ENCODE peak calls at places on chromosomes 12 and 14, in nine cellular contexts. One of them, this sample, is unnamed. For H3K36me3, the result is how much of the 10 kb centered on the place peaks cover.

GRCh38 chr12:131714759-131715158 is 3.9 kb downstream of the SFSWAP start:
- DNase-seq in right atrium auricular region: peak
- DNase-seq in fibroblast of lung: no peak
- DNase-seq in CD8-positive, alpha-beta memory T cell: no peak
- DNase-seq in CD8-positive, alpha-beta T cell: no peak
- DNase-seq in cardiac muscle cell: no peak
- DNase-seq in uterus: no peak
- DNase-seq in SJSA1: no peak
- DNase-seq in tibial artery: no peak
- DNase-seq in this sample: no peak

GRCh38 chr14:29906256-29906885 is 21.3 kb downstream of the PRKD1 start:
- DNase-seq in right atrium auricular region: no peak
- DNase-seq in fibroblast of lung: peak
- DNase-seq in CD8-positive, alpha-beta memory T cell: no peak
- DNase-seq in CD8-positive, alpha-beta T cell: no peak
- DNase-seq in cardiac muscle cell: no peak
- DNase-seq in uterus: no peak
- DNase-seq in SJSA1: no peak
- DNase-seq in tibial artery: no peak
- DNase-seq in this sample: no peak

GRCh38 chr12:27936196-27936595 is 36.3 kb downstream of the PTHLH start:
- DNase-seq in right atrium auricular region: no peak
- DNase-seq in fibroblast of lung: peak
- DNase-seq in CD8-positive, alpha-beta memory T cell: no peak
- DNase-seq in CD8-positive, alpha-beta T cell: no peak
- DNase-seq in cardiac muscle cell: no peak
- DNase-seq in uterus: no peak
- DNase-seq in SJSA1: no peak
- DNase-seq in tibial artery: no peak
- DNase-seq in this sample: no peak

GRCh38 chr12:32264995-32265394 is 134.4 kb upstream of the FGD4 start:
- DNase-seq in right atrium auricular region: no peak
- DNase-seq in fibroblast of lung: peak
- DNase-seq in CD8-positive, alpha-beta memory T cell: no peak
- DNase-seq in CD8-positive, alpha-beta T cell: no peak
- DNase-seq in cardiac muscle cell: no peak
- DNase-seq in uterus: peak
- DNase-seq in SJSA1: no peak
- DNase-seq in tibial artery: no peak
- DNase-seq in this sample: no peak

GRCh38 chr14:91983571-91983970 is 36.1 kb upstream of the FBLN5 start:
- DNase-seq in right atrium auricular region: no peak
- DNase-seq in fibroblast of lung: no peak
- DNase-seq in CD8-positive, alpha-beta memory T cell: no peak
- DNase-seq in CD8-positive, alpha-beta T cell: no peak
- DNase-seq in cardiac muscle cell: no peak
- DNase-seq in uterus: no peak
- DNase-seq in SJSA1: no peak
- DNase-seq in tibial artery: no peak
- DNase-seq in this sample: no peak

GRCh38 chr12:119868992-119869391 is 8.1 kb downstream of the CIT start:
- DNase-seq in right atrium auricular region: no peak
- DNase-seq in fibroblast of lung: peak
- DNase-seq in CD8-positive, alpha-beta memory T cell: no peak
- DNase-seq in CD8-positive, alpha-beta T cell: no peak
- DNase-seq in cardiac muscle cell: no peak
- DNase-seq in uterus: no peak
- DNase-seq in SJSA1: no peak
- DNase-seq in tibial artery: no peak
- DNase-seq in this sample: no peak

GRCh38 chr12:21169878-21170472 is 39.0 kb downstream of the SLCO1B1 start:
- DNase-seq in right atrium auricular region: no peak
- DNase-seq in fibroblast of lung: peak
- DNase-seq in CD8-positive, alpha-beta memory T cell: no peak
- DNase-seq in CD8-positive, alpha-beta T cell: no peak
- DNase-seq in cardiac muscle cell: peak
- DNase-seq in uterus: no peak
- DNase-seq in SJSA1: peak
- DNase-seq in tibial artery: no peak
- DNase-seq in this sample: no peak

GRCh38 chr12:103783744-103784664 is 57.0 kb downstream of the NT5DC3 start:
- DNase-seq in right atrium auricular region: no peak
- DNase-seq in fibroblast of lung: no peak
- DNase-seq in CD8-positive, alpha-beta memory T cell: no peak
- DNase-seq in CD8-positive, alpha-beta T cell: no peak
- DNase-seq in cardiac muscle cell: no peak
- DNase-seq in uterus: no peak
- DNase-seq in SJSA1: no peak
- DNase-seq in tibial artery: no peak
- DNase-seq in this sample: no peak

GRCh38 chr12:111769599-111769998 is 2.9 kb downstream of the ALDH2 start:
- DNase-seq in right atrium auricular region: no peak
- DNase-seq in fibroblast of lung: no peak
- DNase-seq in CD8-positive, alpha-beta memory T cell: no peak
- DNase-seq in CD8-positive, alpha-beta T cell: no peak
- DNase-seq in cardiac muscle cell: no peak
- DNase-seq in uterus: no peak
- DNase-seq in SJSA1: no peak
- DNase-seq in tibial artery: no peak
- DNase-seq in this sample: no peak

GRCh38 chr14:102020058-102020971 is 55.9 kb downstream of the DYNC1H1 start:
- DNase-seq in right atrium auricular region: no peak
- DNase-seq in fibroblast of lung: peak
- DNase-seq in CD8-positive, alpha-beta memory T cell: peak
- DNase-seq in CD8-positive, alpha-beta T cell: peak
- DNase-seq in cardiac muscle cell: no peak
- DNase-seq in uterus: no peak
- DNase-seq in SJSA1: no peak
- DNase-seq in tibial artery: no peak
- DNase-seq in this sample: no peak

GRCh38 chr12:109714141-109714912 is 702 bp downstream of the FAM222A start:
- DNase-seq in right atrium auricular region: no peak
- DNase-seq in fibroblast of lung: peak
- DNase-seq in CD8-positive, alpha-beta memory T cell: peak
- DNase-seq in CD8-positive, alpha-beta T cell: peak
- DNase-seq in cardiac muscle cell: peak
- DNase-seq in uterus: peak
- DNase-seq in SJSA1: peak
- DNase-seq in tibial artery: peak
- DNase-seq in this sample: peak

GRCh38 chr12:90974286-90974685 is 19.3 kb upstream of the CCER1 start:
- DNase-seq in right atrium auricular region: no peak
- DNase-seq in fibroblast of lung: no peak
- DNase-seq in CD8-positive, alpha-beta memory T cell: no peak
- DNase-seq in CD8-positive, alpha-beta T cell: no peak
- DNase-seq in cardiac muscle cell: no peak
- DNase-seq in uterus: no peak
- DNase-seq in SJSA1: no peak
- DNase-seq in tibial artery: no peak
- DNase-seq in this sample: no peak

GRCh38 chr12:124520258-124520657 is 47.2 kb downstream of the NCOR2 start:
- DNase-seq in right atrium auricular region: peak
- DNase-seq in fibroblast of lung: no peak
- DNase-seq in CD8-positive, alpha-beta memory T cell: no peak
- DNase-seq in CD8-positive, alpha-beta T cell: no peak
- DNase-seq in cardiac muscle cell: no peak
- DNase-seq in uterus: no peak
- DNase-seq in SJSA1: no peak
- DNase-seq in tibial artery: peak
- DNase-seq in this sample: peak

GRCh38 chr12:31518680-31519227 is 72.2 kb downstream of the DENND5B start:
- DNase-seq in right atrium auricular region: no peak
- DNase-seq in fibroblast of lung: peak
- DNase-seq in CD8-positive, alpha-beta memory T cell: no peak
- DNase-seq in CD8-positive, alpha-beta T cell: no peak
- DNase-seq in cardiac muscle cell: peak
- DNase-seq in uterus: peak
- DNase-seq in SJSA1: peak
- DNase-seq in tibial artery: no peak
- DNase-seq in this sample: no peak

GRCh38 chr12:62379723-62380045 is 86.9 kb upstream of the MON2 start:
- DNase-seq in right atrium auricular region: no peak
- DNase-seq in fibroblast of lung: no peak
- DNase-seq in CD8-positive, alpha-beta memory T cell: no peak
- DNase-seq in CD8-positive, alpha-beta T cell: no peak
- DNase-seq in cardiac muscle cell: no peak
- DNase-seq in uterus: no peak
- DNase-seq in SJSA1: no peak
- DNase-seq in tibial artery: no peak
- DNase-seq in this sample: no peak

GRCh38 chr14:64158608-64159007 is 135.6 kb downstream of the ESR2 start:
- DNase-seq in right atrium auricular region: no peak
- DNase-seq in fibroblast of lung: no peak
- DNase-seq in CD8-positive, alpha-beta memory T cell: no peak
- DNase-seq in CD8-positive, alpha-beta T cell: no peak
- DNase-seq in cardiac muscle cell: no peak
- DNase-seq in uterus: no peak
- DNase-seq in SJSA1: no peak
- DNase-seq in tibial artery: no peak
- DNase-seq in this sample: no peak
- H3K36me3 ChIP-seq in right atrium auricular region: under half
- H3K36me3 ChIP-seq in fibroblast of lung: under half
- H3K36me3 ChIP-seq in CD8-positive, alpha-beta memory T cell: under half
- H3K36me3 ChIP-seq in CD8-positive, alpha-beta T cell: under half
- H3K36me3 ChIP-seq in cardiac muscle cell: under half
- H3K36me3 ChIP-seq in uterus: under half
- H3K36me3 ChIP-seq in SJSA1: under half
- H3K36me3 ChIP-seq in tibial artery: under half
- H3K36me3 ChIP-seq in this sample: under half

DNA sequence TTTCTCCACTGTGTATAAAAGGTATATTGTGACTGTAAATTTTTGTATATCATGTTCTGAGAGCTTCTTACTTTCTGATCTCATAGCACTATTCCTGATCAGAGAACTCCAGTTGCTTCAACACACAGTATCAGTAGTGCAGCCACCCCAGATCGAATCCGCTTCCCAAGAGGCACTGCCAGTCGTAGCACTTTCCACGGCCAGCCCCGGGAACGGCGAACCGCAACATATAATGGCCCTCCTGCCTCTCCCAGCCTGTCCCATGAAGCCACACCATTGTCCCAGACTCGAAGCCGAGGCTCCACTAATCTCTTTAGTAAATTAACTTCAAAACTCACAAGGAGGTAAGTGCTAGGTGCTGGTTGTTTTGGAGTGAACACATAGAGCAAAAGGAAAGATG is 30.9 kb downstream of the CKB start:
- DNase-seq in right atrium auricular region: peak
- DNase-seq in fibroblast of lung: no peak
- DNase-seq in CD8-positive, alpha-beta memory T cell: no peak
- DNase-seq in CD8-positive, alpha-beta T cell: no peak
- DNase-seq in cardiac muscle cell: no peak
- DNase-seq in uterus: no peak
- DNase-seq in SJSA1: no peak
- DNase-seq in tibial artery: no peak
- DNase-seq in this sample: no peak
- H3K36me3 ChIP-seq in right atrium auricular region: half or more
- H3K36me3 ChIP-seq in fibroblast of lung: under half
- H3K36me3 ChIP-seq in CD8-positive, alpha-beta memory T cell: under half
- H3K36me3 ChIP-seq in CD8-positive, alpha-beta T cell: under half
- H3K36me3 ChIP-seq in cardiac muscle cell: under half
- H3K36me3 ChIP-seq in uterus: under half
- H3K36me3 ChIP-seq in SJSA1: half or more
- H3K36me3 ChIP-seq in tibial artery: under half
- H3K36me3 ChIP-seq in this sample: half or more

DNA sequence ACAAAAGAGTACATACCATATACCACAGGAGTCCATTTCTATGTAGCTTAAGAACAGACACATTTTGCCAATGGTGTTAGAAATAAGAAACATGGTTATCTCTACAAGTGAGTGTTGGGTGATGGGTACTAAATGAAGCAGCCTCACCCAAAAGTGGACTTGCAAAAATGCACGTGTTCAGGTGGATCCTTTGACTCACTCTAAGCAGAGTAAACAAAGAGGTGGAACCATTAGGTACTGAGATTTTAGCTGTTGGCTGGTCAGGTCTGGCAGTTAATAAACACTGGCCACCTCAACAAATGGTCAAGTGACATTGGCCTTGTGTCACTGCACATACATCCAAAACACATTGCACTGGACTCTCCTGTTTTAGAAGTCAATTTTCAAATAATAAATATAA is 27.6 kb downstream of the EVL start:
- DNase-seq in right atrium auricular region: no peak
- DNase-seq in fibroblast of lung: no peak
- DNase-seq in CD8-positive, alpha-beta memory T cell: no peak
- DNase-seq in CD8-positive, alpha-beta T cell: no peak
- DNase-seq in cardiac muscle cell: no peak
- DNase-seq in uterus: no peak
- DNase-seq in SJSA1: no peak
- DNase-seq in tibial artery: no peak
- DNase-seq in this sample: no peak
- H3K36me3 ChIP-seq in right atrium auricular region: under half
- H3K36me3 ChIP-seq in fibroblast of lung: under half
- H3K36me3 ChIP-seq in CD8-positive, alpha-beta memory T cell: half or more
- H3K36me3 ChIP-seq in CD8-positive, alpha-beta T cell: half or more
- H3K36me3 ChIP-seq in cardiac muscle cell: under half
- H3K36me3 ChIP-seq in uterus: under half
- H3K36me3 ChIP-seq in SJSA1: under half
- H3K36me3 ChIP-seq in tibial artery: under half
- H3K36me3 ChIP-seq in this sample: under half

GRCh38 chr12:26919216-26919555 is 18.6 kb downstream of the INTS13 start:
- DNase-seq in right atrium auricular region: no peak
- DNase-seq in fibroblast of lung: no peak
- DNase-seq in CD8-positive, alpha-beta memory T cell: no peak
- DNase-seq in CD8-positive, alpha-beta T cell: no peak
- DNase-seq in cardiac muscle cell: no peak
- DNase-seq in uterus: no peak
- DNase-seq in SJSA1: no peak
- DNase-seq in tibial artery: no peak
- DNase-seq in this sample: no peak

GRCh38 chr12:26921886-26922285 is 15.9 kb downstream of the INTS13 start:
- DNase-seq in right atrium auricular region: no peak
- DNase-seq in fibroblast of lung: no peak
- DNase-seq in CD8-positive, alpha-beta memory T cell: no peak
- DNase-seq in CD8-positive, alpha-beta T cell: no peak
- DNase-seq in cardiac muscle cell: no peak
- DNase-seq in uterus: no peak
- DNase-seq in SJSA1: no peak
- DNase-seq in tibial artery: no peak
- DNase-seq in this sample: no peak

DNA sequence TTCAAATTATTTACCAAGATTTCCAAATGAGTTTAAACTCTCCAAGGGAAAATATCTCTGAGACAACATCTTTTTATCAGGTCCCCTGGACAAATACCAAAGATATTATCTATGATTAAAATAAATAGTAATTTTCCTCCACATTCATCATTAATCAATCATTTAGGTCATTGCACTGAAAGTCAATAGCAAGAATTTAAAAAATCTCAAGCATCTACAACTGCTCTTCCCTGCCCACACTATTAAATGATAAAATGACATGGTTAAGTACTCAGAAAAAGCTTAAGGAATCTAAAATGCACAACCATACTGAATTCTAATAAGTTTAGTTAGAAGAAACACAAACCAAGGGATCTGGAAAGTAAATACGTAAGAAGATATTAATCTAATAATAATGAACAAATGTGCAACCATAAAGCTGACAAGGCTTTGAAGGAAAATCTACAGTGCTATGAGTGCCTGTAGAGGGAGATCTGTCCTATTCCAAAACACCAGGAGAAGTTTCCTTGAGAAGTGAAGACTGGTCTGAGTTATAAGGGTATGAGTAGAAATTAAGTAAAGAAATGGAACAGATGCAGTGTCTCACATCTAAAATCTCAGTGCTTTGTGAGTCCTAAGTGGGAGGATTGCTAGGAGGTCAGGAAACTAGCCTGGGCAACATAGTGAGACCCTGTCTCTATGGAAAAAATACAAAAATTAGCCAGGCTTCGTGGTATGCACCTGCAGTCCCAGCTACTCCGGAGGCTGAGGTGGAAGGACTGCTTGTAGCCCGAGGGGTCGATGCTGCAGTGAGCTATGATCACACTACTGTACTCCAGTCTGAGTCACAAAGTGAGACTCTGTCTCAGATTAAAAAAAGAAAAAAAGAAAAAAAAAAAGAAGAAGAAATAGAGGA is 19.2 kb downstream of the INTS13 start:
- DNase-seq in right atrium auricular region: no peak
- DNase-seq in fibroblast of lung: peak
- DNase-seq in CD8-positive, alpha-beta memory T cell: no peak
- DNase-seq in CD8-positive, alpha-beta T cell: no peak
- DNase-seq in cardiac muscle cell: no peak
- DNase-seq in uterus: no peak
- DNase-seq in SJSA1: no peak
- DNase-seq in tibial artery: no peak
- DNase-seq in this sample: no peak
- H3K36me3 ChIP-seq in right atrium auricular region: under half
- H3K36me3 ChIP-seq in fibroblast of lung: under half
- H3K36me3 ChIP-seq in CD8-positive, alpha-beta memory T cell: under half
- H3K36me3 ChIP-seq in CD8-positive, alpha-beta T cell: under half
- H3K36me3 ChIP-seq in cardiac muscle cell: under half
- H3K36me3 ChIP-seq in uterus: under half
- H3K36me3 ChIP-seq in SJSA1: under half
- H3K36me3 ChIP-seq in tibial artery: under half
- H3K36me3 ChIP-seq in this sample: half or more

This sample was measured in upper lobe of right lung.